ENCODE peak calls at places on chromosome 10, in five cellular contexts. N, H, C, E and Z are unnamed samples.

GRCh38 chr10:122421054-122421625 is 33.3 kb upstream of the ARMS2 start:
- DNase-seq in N (no peak), H (no peak), C (no peak), E (no peak), Z (peak; percentile 74)

GRCh38 chr10:103660364-103661197 is 167.1 kb downstream of the NEURL1 start:
- DNase-seq in N (peak; percentile 56), H (peak; percentile 60), C (no peak), E (no peak), Z (no peak)

GRCh38 chr10:35460852-35461460 is 124.6 kb downstream of the CCNY start:
- DNase-seq in N (no peak), H (peak; percentile 46), C (no peak), E (no peak), Z (no peak)

GRCh38 chr10:12839941-12840611 is 161.4 kb downstream of the CCDC3 start:
- DNase-seq in N (peak; percentile 22), H (peak; percentile 23), C (no peak), E (no peak), Z (no peak)

GRCh38 chr10:16030562-16030961 is 170.3 kb upstream of the MINDY3 start:
- DNase-seq in N (no peak), H (no peak), C (no peak), E (no peak), Z (no peak)

GRCh38 chr10:110916554-110917346 is 2.2 kb downstream of the BBIP1 start:
- DNase-seq in N (peak; percentile 92), H (peak; percentile 92), C (no peak), E (no peak), Z (peak; percentile 91)

GRCh38 chr10:38119038-38119437 is 24.9 kb downstream of the ZNF37A start:
- DNase-seq in N (no peak), H (no peak), C (no peak), E (no peak), Z (no peak)

GRCh38 chr10:76998451-76998850 is 639.2 kb downstream of the KCNMA1 start:
- DNase-seq in N (no peak), H (peak; percentile 23), C (no peak), E (no peak), Z (no peak)

GRCh38 chr10:32144817-32145688 is 88.8 kb upstream of the KIF5B start:
- DNase-seq in N (no peak), H (no peak), C (no peak), E (no peak), Z (no peak)

GRCh38 chr10:90587081-90587491 is 270.8 kb downstream of the HTR7 start:
- DNase-seq in N (peak; percentile 78), H (peak; percentile 96), C (no peak), E (no peak), Z (no peak)

GRCh38 chr10:104580774-104581675 is 60.1 kb upstream of the SORCS3 start:
- DNase-seq in N (peak; percentile 60), H (peak; percentile 52), C (no peak), E (peak; percentile 72), Z (peak; percentile 94)

GRCh38 chr10:14356921-14357320 is 26.2 kb upstream of the FRMD4A start:
- DNase-seq in N (peak; percentile 40), H (peak; percentile 87), C (no peak), E (no peak), Z (no peak)

GRCh38 chr10:91672021-91672608 is 39.2 kb upstream of the PPP1R3C start:
- DNase-seq in N (peak; percentile 22), H (peak; percentile 78), C (no peak), E (no peak), Z (no peak)

GRCh38 chr10:11293332-11293731 is 275.7 kb downstream of the CELF2 start:
- DNase-seq in N (no peak), H (no peak), C (peak; percentile 57), E (no peak), Z (no peak)

GRCh38 chr10:48251152-48251524 is 23.4 kb downstream of the FRMPD2 start:
- DNase-seq in N (no peak), H (no peak), C (no peak), E (no peak), Z (no peak)

GRCh38 chr10:67520924-67521520 is 175.0 kb downstream of the CTNNA3 start:
- DNase-seq in N (peak; percentile 53), H (peak; percentile 48), C (no peak), E (peak; percentile 68), Z (peak; percentile 1)

GRCh38 chr10:15427836-15428414 is 56.8 kb upstream of the FAM171A1 start:
- DNase-seq in N (peak; percentile 2), H (peak; percentile 40), C (no peak), E (peak; percentile 5), Z (peak; percentile 58)

GRCh38 chr10:89403043-89403442 is 10.6 kb downstream of the IFIT1 start:
- DNase-seq in N (no peak), H (no peak), C (no peak), E (no peak), Z (no peak)

GRCh38 chr10:71616817-71617654 is 102.5 kb downstream of the C10orf105 start:
- DNase-seq in N (no peak), H (no peak), C (no peak), E (no peak), Z (no peak)

GRCh38 chr10:111598433-111599059 is 521.7 kb downstream of the ADRA2A start:
- DNase-seq in N (peak; percentile 60), H (peak; percentile 41), C (no peak), E (peak; percentile 73), Z (peak; percentile 82)

GRCh38 chr10:122062831-122063674 is 74.1 kb downstream of the TACC2 start:
- DNase-seq in N (peak; percentile 82), H (peak; percentile 84), C (peak; percentile 94), E (no peak), Z (peak; percentile 63)

GRCh38 chr10:99369551-99369950 is 40.4 kb downstream of the CNNM1 start:
- DNase-seq in N (no peak), H (peak; percentile 49), C (no peak), E (no peak), Z (no peak)

DNA sequence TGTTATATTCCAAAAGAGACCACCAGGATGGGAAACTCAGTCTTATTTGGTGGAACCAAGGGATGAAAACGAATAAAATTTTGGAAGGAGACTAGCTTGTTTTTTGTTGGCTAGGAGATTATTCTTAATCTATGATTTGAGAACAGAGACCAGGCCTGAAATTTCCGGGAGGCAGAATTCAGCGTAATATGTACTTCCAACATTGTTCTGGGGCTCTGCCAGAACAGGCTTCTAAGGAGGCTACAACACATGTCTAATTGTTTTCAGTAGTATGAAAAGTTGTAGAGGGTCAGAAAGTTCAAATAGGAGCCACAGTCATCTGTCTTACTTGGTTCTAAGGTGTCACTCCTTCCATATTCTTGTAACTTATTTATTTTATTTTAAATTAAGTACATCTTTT is 1.7 kb downstream of the DDX21 start:
- DNase-seq in N (no peak), H (no peak), C (no peak), E (no peak), Z (no peak)
- H3K4me3 ChIP-seq in N (peak overlapping the region; percentile 100), H (peak overlapping the region; percentile 97), C (peak overlapping the region; percentile 99), E (peak overlapping the region; percentile 87), Z (no peak overlapping the region)

GRCh38 chr10:100895346-100895745 is 17.4 kb upstream of the SLF2 start:
- DNase-seq in N (no peak), H (no peak), C (no peak), E (no peak), Z (no peak)

GRCh38 chr10:100899181-100899580 is 13.6 kb upstream of the SLF2 start:
- DNase-seq in N (no peak), H (no peak), C (no peak), E (no peak), Z (no peak)

GRCh38 chr10:100895896-100896295 is 16.9 kb upstream of the SLF2 start:
- DNase-seq in N (no peak), H (no peak), C (no peak), E (no peak), Z (no peak)

GRCh38 chr10:100896876-100897461 is 15.8 kb upstream of the SLF2 start:
- DNase-seq in N (peak; percentile 32), H (no peak), C (no peak), E (no peak), Z (no peak)

GRCh38 chr10:100897976-100898375 is 14.8 kb upstream of the SLF2 start:
- DNase-seq in N (no peak), H (no peak), C (no peak), E (no peak), Z (no peak)
- H3K4me3 ChIP-seq in N (no peak overlapping the region), H (no peak overlapping the region), C (no peak overlapping the region), E (no peak overlapping the region), Z (no peak overlapping the region)

GRCh38 chr10:7410306-7410799 is 481 bp downstream of the SFMBT2 start:
- DNase-seq in N (no peak), H (peak; percentile 24), C (no peak), E (peak; percentile 34), Z (no peak)

GRCh38 chr10:7410800-7411670 is at the start of gene SFMBT2:
- DNase-seq in N (peak; percentile 9), H (peak; percentile 58), C (no peak), E (peak; percentile 85), Z (no peak)

GRCh38 chr10:7409045-7409731 is 1.6 kb downstream of the SFMBT2 start:
- DNase-seq in N (no peak), H (peak; percentile 18), C (no peak), E (peak; percentile 80), Z (no peak)

GRCh38 chr10:7408494-7409044 is 2.3 kb downstream of the SFMBT2 start:
- DNase-seq in N (no peak), H (peak; percentile 44), C (no peak), E (peak; percentile 62), Z (no peak)

GRCh38 chr10:7409732-7410168 is 1.1 kb downstream of the SFMBT2 start:
- DNase-seq in N (no peak), H (peak; percentile 4), C (no peak), E (peak; percentile 44), Z (peak; percentile 22)
- H3K4me3 ChIP-seq in N (peak overlapping the region; percentile 56), H (peak overlapping the region; percentile 69), C (peak overlapping the region; percentile 78), E (peak overlapping the region; percentile 91), Z (peak overlapping the region; percentile 44)

DNA sequence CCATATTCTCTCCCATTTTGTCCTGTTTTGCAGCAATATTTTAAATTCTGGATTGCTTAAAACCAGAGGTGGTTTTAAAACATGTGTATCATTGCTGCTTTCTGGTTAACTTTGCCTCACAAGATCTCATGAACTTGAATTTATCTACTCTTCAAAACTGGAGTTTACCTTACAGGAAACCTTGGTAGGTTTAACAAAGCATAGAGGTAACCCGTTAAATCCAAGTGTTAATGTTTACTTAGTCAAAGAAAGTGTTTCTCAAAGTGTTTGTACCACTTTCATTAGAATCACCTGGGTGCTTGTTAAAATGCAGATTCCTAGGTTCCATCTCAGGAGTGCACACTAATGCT is 44.0 kb upstream of the VDAC2 start:
- DNase-seq in N (no peak), H (no peak), C (no peak), E (peak; percentile 11), Z (no peak)
- H3K4me3 ChIP-seq in N (no peak overlapping the region), H (no peak overlapping the region), C (no peak overlapping the region), E (peak overlapping the region; percentile 0), Z (no peak overlapping the region)

GRCh38 chr10:44865289-44865671 is 45.9 kb upstream of the TMEM72 start:
- DNase-seq in N (no peak), H (no peak), C (no peak), E (no peak), Z (no peak)
- H3K4me3 ChIP-seq in N (no peak overlapping the region), H (peak overlapping the region; percentile 63), C (peak overlapping the region; percentile 77), E (no peak overlapping the region), Z (no peak overlapping the region)

GRCh38 chr10:80196950-80197315 is 8.4 kb downstream of the ANXA11 start:
- DNase-seq in N (no peak), H (no peak), C (no peak), E (no peak), Z (no peak)
- H3K4me3 ChIP-seq in N (no peak overlapping the region), H (no peak overlapping the region), C (peak overlapping the region; percentile 29), E (no peak overlapping the region), Z (no peak overlapping the region)

GRCh38 chr10:49611166-49611814 is 1.2 kb downstream of the SLC18A3 start:
- DNase-seq in N (no peak), H (no peak), C (peak; percentile 43), E (no peak), Z (no peak)
- H3K4me3 ChIP-seq in N (no peak overlapping the region), H (no peak overlapping the region), C (peak overlapping the region; percentile 59), E (no peak overlapping the region), Z (no peak overlapping the region)